ENCODE peak calls at places on chromosomes 11 and 22, in six cellular contexts. One of them, this sample, is unnamed.

GRCh38 chr22:38738475-38739070 is 17.2 kb downstream of the SUN2 start:
- DNase-seq in neural crest cell: no peak
- DNase-seq in Panc1: no peak
- DNase-seq in stimulated activated CD4-positive, alpha-beta T cell treated with anti-CD3 and anti-CD28 coated beads, Interleukin-1b, Interleukin-23, amount 100 ng/mL, for 1 hour: no peak
- DNase-seq in IMR-90: no peak
- DNase-seq in mucosa of gallbladder: no peak
- DNase-seq in this sample: no peak

GRCh38 chr11:99640671-99641070 is 619.9 kb downstream of the CNTN5 start:
- DNase-seq in stimulated activated CD4-positive, alpha-beta T cell treated with anti-CD3 and anti-CD28 coated beads, Interleukin-1b, Interleukin-23, amount 100 ng/mL, for 1 hour: no peak
- DNase-seq in mucosa of gallbladder: no peak
- DNase-seq in neural crest cell: no peak
- DNase-seq in IMR-90: no peak
- DNase-seq in Panc1: no peak
- DNase-seq in this sample: no peak

GRCh38 chr11:45184640-45185039 is 38.2 kb downstream of the PRDM11 start:
- DNase-seq in neural crest cell: no peak
- DNase-seq in mucosa of gallbladder: no peak
- DNase-seq in stimulated activated CD4-positive, alpha-beta T cell treated with anti-CD3 and anti-CD28 coated beads, Interleukin-1b, Interleukin-23, amount 100 ng/mL, for 1 hour: no peak
- DNase-seq in IMR-90: no peak
- DNase-seq in Panc1: no peak
- DNase-seq in this sample: no peak

GRCh38 chr11:128709402-128709801 is 15.5 kb downstream of the FLI1 start:
- DNase-seq in Panc1: no peak
- DNase-seq in IMR-90: peak; percentile 98
- DNase-seq in mucosa of gallbladder: no peak
- DNase-seq in neural crest cell: no peak
- DNase-seq in stimulated activated CD4-positive, alpha-beta T cell treated with anti-CD3 and anti-CD28 coated beads, Interleukin-1b, Interleukin-23, amount 100 ng/mL, for 1 hour: no peak
- DNase-seq in this sample: no peak

GRCh38 chr22:44402196-44403111 is 89.7 kb upstream of the SHISAL1 start:
- DNase-seq in mucosa of gallbladder: no peak
- DNase-seq in neural crest cell: no peak
- DNase-seq in IMR-90: no peak
- DNase-seq in Panc1: no peak
- DNase-seq in stimulated activated CD4-positive, alpha-beta T cell treated with anti-CD3 and anti-CD28 coated beads, Interleukin-1b, Interleukin-23, amount 100 ng/mL, for 1 hour: no peak
- DNase-seq in this sample: no peak

GRCh38 chr22:17981497-17981896 is 42.9 kb downstream of the MICAL3 start:
- DNase-seq in IMR-90: no peak
- DNase-seq in Panc1: no peak
- DNase-seq in neural crest cell: no peak
- DNase-seq in mucosa of gallbladder: no peak
- DNase-seq in stimulated activated CD4-positive, alpha-beta T cell treated with anti-CD3 and anti-CD28 coated beads, Interleukin-1b, Interleukin-23, amount 100 ng/mL, for 1 hour: no peak
- DNase-seq in this sample: no peak

GRCh38 chr22:46934172-46934745 is 171.8 kb downstream of the TBC1D22A start:
- DNase-seq in neural crest cell: no peak
- DNase-seq in IMR-90: no peak
- DNase-seq in Panc1: no peak
- DNase-seq in stimulated activated CD4-positive, alpha-beta T cell treated with anti-CD3 and anti-CD28 coated beads, Interleukin-1b, Interleukin-23, amount 100 ng/mL, for 1 hour: no peak
- DNase-seq in mucosa of gallbladder: no peak
- DNase-seq in this sample: no peak

GRCh38 chr22:20977516-20978170 is 4.5 kb upstream of the LZTR1 start:
- DNase-seq in IMR-90: no peak
- DNase-seq in mucosa of gallbladder: no peak
- DNase-seq in stimulated activated CD4-positive, alpha-beta T cell treated with anti-CD3 and anti-CD28 coated beads, Interleukin-1b, Interleukin-23, amount 100 ng/mL, for 1 hour: no peak
- DNase-seq in neural crest cell: no peak
- DNase-seq in Panc1: no peak
- DNase-seq in this sample: no peak

GRCh38 chr11:67463680-67464410 is 5.2 kb downstream of the TMEM134 start:
- DNase-seq in Panc1: no peak
- DNase-seq in neural crest cell: no peak
- DNase-seq in stimulated activated CD4-positive, alpha-beta T cell treated with anti-CD3 and anti-CD28 coated beads, Interleukin-1b, Interleukin-23, amount 100 ng/mL, for 1 hour: no peak
- DNase-seq in mucosa of gallbladder: peak; percentile 80
- DNase-seq in IMR-90: no peak
- DNase-seq in this sample: peak; percentile 89

GRCh38 chr11:74672956-74673895 is 58.0 kb downstream of the CHRDL2 start:
- DNase-seq in mucosa of gallbladder: peak; percentile 57
- DNase-seq in stimulated activated CD4-positive, alpha-beta T cell treated with anti-CD3 and anti-CD28 coated beads, Interleukin-1b, Interleukin-23, amount 100 ng/mL, for 1 hour: no peak
- DNase-seq in Panc1: no peak
- DNase-seq in neural crest cell: no peak
- DNase-seq in IMR-90: peak; percentile 100
- DNase-seq in this sample: no peak

GRCh38 chr22:41555325-41555724 is 5.5 kb upstream of the CSDC2 start:
- DNase-seq in neural crest cell: no peak
- DNase-seq in IMR-90: no peak
- DNase-seq in Panc1: no peak
- DNase-seq in stimulated activated CD4-positive, alpha-beta T cell treated with anti-CD3 and anti-CD28 coated beads, Interleukin-1b, Interleukin-23, amount 100 ng/mL, for 1 hour: no peak
- DNase-seq in mucosa of gallbladder: no peak
- DNase-seq in this sample: no peak

GRCh38 chr11:33179431-33179830 is 18.2 kb upstream of the CSTF3 start:
- DNase-seq in Panc1: no peak
- DNase-seq in neural crest cell: no peak
- DNase-seq in mucosa of gallbladder: no peak
- DNase-seq in IMR-90: no peak
- DNase-seq in stimulated activated CD4-positive, alpha-beta T cell treated with anti-CD3 and anti-CD28 coated beads, Interleukin-1b, Interleukin-23, amount 100 ng/mL, for 1 hour: no peak
- DNase-seq in this sample: no peak

GRCh38 chr22:18997925-18998315 is 61.8 kb upstream of the PRODH start:
- DNase-seq in neural crest cell: no peak
- DNase-seq in stimulated activated CD4-positive, alpha-beta T cell treated with anti-CD3 and anti-CD28 coated beads, Interleukin-1b, Interleukin-23, amount 100 ng/mL, for 1 hour: no peak
- DNase-seq in Panc1: no peak
- DNase-seq in IMR-90: no peak
- DNase-seq in mucosa of gallbladder: no peak
- DNase-seq in this sample: no peak

GRCh38 chr22:21981874-21982273 is 713 bp downstream of the TOP3B start:
- DNase-seq in mucosa of gallbladder: no peak
- DNase-seq in Panc1: no peak
- DNase-seq in neural crest cell: no peak
- DNase-seq in stimulated activated CD4-positive, alpha-beta T cell treated with anti-CD3 and anti-CD28 coated beads, Interleukin-1b, Interleukin-23, amount 100 ng/mL, for 1 hour: no peak
- DNase-seq in IMR-90: no peak
- DNase-seq in this sample: no peak

GRCh38 chr11:13525257-13525656 is 29.5 kb upstream of the PTH start:
- DNase-seq in Panc1: no peak
- DNase-seq in IMR-90: no peak
- DNase-seq in stimulated activated CD4-positive, alpha-beta T cell treated with anti-CD3 and anti-CD28 coated beads, Interleukin-1b, Interleukin-23, amount 100 ng/mL, for 1 hour: no peak
- DNase-seq in mucosa of gallbladder: no peak
- DNase-seq in neural crest cell: no peak
- DNase-seq in this sample: no peak

GRCh38 chr11:116686891-116687290 is 85.9 kb downstream of the BUD13 start:
- DNase-seq in Panc1: no peak
- DNase-seq in IMR-90: no peak
- DNase-seq in neural crest cell: no peak
- DNase-seq in mucosa of gallbladder: no peak
- DNase-seq in stimulated activated CD4-positive, alpha-beta T cell treated with anti-CD3 and anti-CD28 coated beads, Interleukin-1b, Interleukin-23, amount 100 ng/mL, for 1 hour: no peak
- DNase-seq in this sample: no peak

GRCh38 chr22:29854432-29854831 is 16.4 kb upstream of the ASCC2 start:
- DNase-seq in neural crest cell: no peak
- DNase-seq in stimulated activated CD4-positive, alpha-beta T cell treated with anti-CD3 and anti-CD28 coated beads, Interleukin-1b, Interleukin-23, amount 100 ng/mL, for 1 hour: no peak
- DNase-seq in Panc1: no peak
- DNase-seq in IMR-90: no peak
- DNase-seq in mucosa of gallbladder: no peak
- DNase-seq in this sample: no peak

GRCh38 chr22:44311855-44312170 is 938 bp downstream of the SHISAL1 start:
- DNase-seq in IMR-90: peak; percentile 73
- DNase-seq in neural crest cell: no peak
- DNase-seq in Panc1: no peak
- DNase-seq in stimulated activated CD4-positive, alpha-beta T cell treated with anti-CD3 and anti-CD28 coated beads, Interleukin-1b, Interleukin-23, amount 100 ng/mL, for 1 hour: no peak
- DNase-seq in mucosa of gallbladder: no peak
- DNase-seq in this sample: no peak

GRCh38 chr22:43293259-43293658 is 49.9 kb downstream of the SCUBE1 start:
- DNase-seq in Panc1: no peak
- DNase-seq in mucosa of gallbladder: peak; percentile 38
- DNase-seq in IMR-90: no peak
- DNase-seq in neural crest cell: no peak
- DNase-seq in stimulated activated CD4-positive, alpha-beta T cell treated with anti-CD3 and anti-CD28 coated beads, Interleukin-1b, Interleukin-23, amount 100 ng/mL, for 1 hour: no peak
- DNase-seq in this sample: no peak

GRCh38 chr11:122100222-122101080 is 15.6 kb downstream of the BLID start:
- DNase-seq in mucosa of gallbladder: peak; percentile 28
- DNase-seq in IMR-90: peak; percentile 68
- DNase-seq in neural crest cell: peak; percentile 22
- DNase-seq in Panc1: no peak
- DNase-seq in stimulated activated CD4-positive, alpha-beta T cell treated with anti-CD3 and anti-CD28 coated beads, Interleukin-1b, Interleukin-23, amount 100 ng/mL, for 1 hour: no peak
- DNase-seq in this sample: no peak

GRCh38 chr22:46067159-46068111 is 82.9 kb upstream of the PPARA start:
- DNase-seq in IMR-90: no peak
- DNase-seq in mucosa of gallbladder: no peak
- DNase-seq in stimulated activated CD4-positive, alpha-beta T cell treated with anti-CD3 and anti-CD28 coated beads, Interleukin-1b, Interleukin-23, amount 100 ng/mL, for 1 hour: no peak
- DNase-seq in neural crest cell: no peak
- DNase-seq in Panc1: no peak
- DNase-seq in this sample: no peak

GRCh38 chr22:23823331-23823791 is 15.4 kb downstream of the DERL3 start:
- DNase-seq in IMR-90: no peak
- DNase-seq in Panc1: no peak
- DNase-seq in neural crest cell: no peak
- DNase-seq in mucosa of gallbladder: no peak
- DNase-seq in stimulated activated CD4-positive, alpha-beta T cell treated with anti-CD3 and anti-CD28 coated beads, Interleukin-1b, Interleukin-23, amount 100 ng/mL, for 1 hour: no peak
- DNase-seq in this sample: no peak

GRCh38 chr11:69364901-69365300 is 70.9 kb downstream of the MYEOV start:
- DNase-seq in mucosa of gallbladder: no peak
- DNase-seq in neural crest cell: no peak
- DNase-seq in stimulated activated CD4-positive, alpha-beta T cell treated with anti-CD3 and anti-CD28 coated beads, Interleukin-1b, Interleukin-23, amount 100 ng/mL, for 1 hour: no peak
- DNase-seq in Panc1: no peak
- DNase-seq in IMR-90: peak; percentile 82
- DNase-seq in this sample: no peak

GRCh38 chr11:62560566-62561103 is 13.1 kb downstream of the EEF1G start:
- DNase-seq in Panc1: peak; percentile 95
- DNase-seq in IMR-90: peak; percentile 98
- DNase-seq in stimulated activated CD4-positive, alpha-beta T cell treated with anti-CD3 and anti-CD28 coated beads, Interleukin-1b, Interleukin-23, amount 100 ng/mL, for 1 hour: no peak
- DNase-seq in neural crest cell: peak; percentile 48
- DNase-seq in mucosa of gallbladder: peak; percentile 93
- DNase-seq in this sample: peak; percentile 89

GRCh38 chr11:77669848-77670511 is 32.4 kb upstream of the CLNS1A start:
- DNase-seq in neural crest cell: no peak
- DNase-seq in stimulated activated CD4-positive, alpha-beta T cell treated with anti-CD3 and anti-CD28 coated beads, Interleukin-1b, Interleukin-23, amount 100 ng/mL, for 1 hour: no peak
- DNase-seq in IMR-90: peak; percentile 68
- DNase-seq in Panc1: no peak
- DNase-seq in mucosa of gallbladder: no peak
- DNase-seq in this sample: no peak

GRCh38 chr11:13140028-13140870 is 131.1 kb downstream of the RASSF10 start:
- DNase-seq in stimulated activated CD4-positive, alpha-beta T cell treated with anti-CD3 and anti-CD28 coated beads, Interleukin-1b, Interleukin-23, amount 100 ng/mL, for 1 hour: no peak
- DNase-seq in IMR-90: peak; percentile 26
- DNase-seq in neural crest cell: no peak
- DNase-seq in Panc1: no peak
- DNase-seq in mucosa of gallbladder: peak; percentile 87
- DNase-seq in this sample: peak; percentile 90

GRCh38 chr22:37329239-37330140 is 47.2 kb downstream of the CYTH4 start:
- DNase-seq in IMR-90: peak; percentile 31
- DNase-seq in stimulated activated CD4-positive, alpha-beta T cell treated with anti-CD3 and anti-CD28 coated beads, Interleukin-1b, Interleukin-23, amount 100 ng/mL, for 1 hour: no peak
- DNase-seq in mucosa of gallbladder: no peak
- DNase-seq in neural crest cell: no peak
- DNase-seq in Panc1: no peak
- DNase-seq in this sample: no peak

GRCh38 chr11:126115253-126115540 is 52.5 kb upstream of the CDON start:
- DNase-seq in IMR-90: no peak
- DNase-seq in neural crest cell: no peak
- DNase-seq in Panc1: no peak
- DNase-seq in stimulated activated CD4-positive, alpha-beta T cell treated with anti-CD3 and anti-CD28 coated beads, Interleukin-1b, Interleukin-23, amount 100 ng/mL, for 1 hour: no peak
- DNase-seq in mucosa of gallbladder: no peak
- DNase-seq in this sample: no peak

GRCh38 chr22:46192210-46192993 is 42.1 kb downstream of the PPARA start:
- DNase-seq in stimulated activated CD4-positive, alpha-beta T cell treated with anti-CD3 and anti-CD28 coated beads, Interleukin-1b, Interleukin-23, amount 100 ng/mL, for 1 hour: no peak
- DNase-seq in Panc1: no peak
- DNase-seq in neural crest cell: no peak
- DNase-seq in IMR-90: no peak
- DNase-seq in mucosa of gallbladder: no peak
- DNase-seq in this sample: no peak

GRCh38 chr11:64003807-64004589 is 17.8 kb downstream of the OTUB1 start:
- DNase-seq in neural crest cell: no peak
- DNase-seq in mucosa of gallbladder: no peak
- DNase-seq in stimulated activated CD4-positive, alpha-beta T cell treated with anti-CD3 and anti-CD28 coated beads, Interleukin-1b, Interleukin-23, amount 100 ng/mL, for 1 hour: no peak
- DNase-seq in Panc1: no peak
- DNase-seq in IMR-90: no peak
- DNase-seq in this sample: no peak

GRCh38 chr11:20154381-20154780 is 5.9 kb downstream of the DBX1 start:
- DNase-seq in IMR-90: no peak
- DNase-seq in stimulated activated CD4-positive, alpha-beta T cell treated with anti-CD3 and anti-CD28 coated beads, Interleukin-1b, Interleukin-23, amount 100 ng/mL, for 1 hour: no peak
- DNase-seq in Panc1: no peak
- DNase-seq in neural crest cell: no peak
- DNase-seq in mucosa of gallbladder: no peak
- DNase-seq in this sample: no peak

GRCh38 chr22:50705219-50705691 is 32.6 kb downstream of the SHANK3 start:
- DNase-seq in neural crest cell: peak; percentile 89
- DNase-seq in Panc1: no peak
- DNase-seq in mucosa of gallbladder: peak; percentile 48
- DNase-seq in stimulated activated CD4-positive, alpha-beta T cell treated with anti-CD3 and anti-CD28 coated beads, Interleukin-1b, Interleukin-23, amount 100 ng/mL, for 1 hour: no peak
- DNase-seq in IMR-90: peak; percentile 70
- DNase-seq in this sample: no peak

GRCh38 chr11:102625163-102625562 is at the start of gene MMP20:
- DNase-seq in stimulated activated CD4-positive, alpha-beta T cell treated with anti-CD3 and anti-CD28 coated beads, Interleukin-1b, Interleukin-23, amount 100 ng/mL, for 1 hour: no peak
- DNase-seq in neural crest cell: no peak
- DNase-seq in Panc1: no peak
- DNase-seq in IMR-90: no peak
- DNase-seq in mucosa of gallbladder: no peak
- DNase-seq in this sample: no peak

GRCh38 chr11:12690663-12691062 is 16.4 kb downstream of the TEAD1 start:
- DNase-seq in mucosa of gallbladder: no peak
- DNase-seq in IMR-90: no peak
- DNase-seq in Panc1: no peak
- DNase-seq in stimulated activated CD4-positive, alpha-beta T cell treated with anti-CD3 and anti-CD28 coated beads, Interleukin-1b, Interleukin-23, amount 100 ng/mL, for 1 hour: no peak
- DNase-seq in neural crest cell: no peak
- DNase-seq in this sample: no peak

GRCh38 chr11:135033545-135033944 is 621.5 kb upstream of the B3GAT1 start:
- DNase-seq in Panc1: no peak
- DNase-seq in stimulated activated CD4-positive, alpha-beta T cell treated with anti-CD3 and anti-CD28 coated beads, Interleukin-1b, Interleukin-23, amount 100 ng/mL, for 1 hour: no peak
- DNase-seq in mucosa of gallbladder: no peak
- DNase-seq in IMR-90: no peak
- DNase-seq in neural crest cell: peak; percentile 29
- DNase-seq in this sample: no peak

GRCh38 chr11:1226981-1227550 is 4.2 kb downstream of the MUC5B start:
- DNase-seq in mucosa of gallbladder: no peak
- DNase-seq in IMR-90: peak; percentile 4
- DNase-seq in Panc1: no peak
- DNase-seq in stimulated activated CD4-positive, alpha-beta T cell treated with anti-CD3 and anti-CD28 coated beads, Interleukin-1b, Interleukin-23, amount 100 ng/mL, for 1 hour: no peak
- DNase-seq in neural crest cell: no peak
- DNase-seq in this sample: no peak

GRCh38 chr22:24157783-24158170 is 23.5 kb upstream of the SUSD2 start:
- DNase-seq in neural crest cell: no peak
- DNase-seq in IMR-90: no peak
- DNase-seq in Panc1: no peak
- DNase-seq in stimulated activated CD4-positive, alpha-beta T cell treated with anti-CD3 and anti-CD28 coated beads, Interleukin-1b, Interleukin-23, amount 100 ng/mL, for 1 hour: no peak
- DNase-seq in mucosa of gallbladder: no peak
- DNase-seq in this sample: no peak

GRCh38 chr11:70696076-70696475 is 297.7 kb downstream of the CTTN start:
- DNase-seq in IMR-90: no peak
- DNase-seq in mucosa of gallbladder: no peak
- DNase-seq in stimulated activated CD4-positive, alpha-beta T cell treated with anti-CD3 and anti-CD28 coated beads, Interleukin-1b, Interleukin-23, amount 100 ng/mL, for 1 hour: no peak
- DNase-seq in neural crest cell: no peak
- DNase-seq in Panc1: no peak
- DNase-seq in this sample: no peak

GRCh38 chr11:35404397-35404775 is 15.0 kb downstream of the SLC1A2 start:
- DNase-seq in Panc1: no peak
- DNase-seq in mucosa of gallbladder: peak; percentile 38
- DNase-seq in neural crest cell: peak; percentile 48
- DNase-seq in stimulated activated CD4-positive, alpha-beta T cell treated with anti-CD3 and anti-CD28 coated beads, Interleukin-1b, Interleukin-23, amount 100 ng/mL, for 1 hour: no peak
- DNase-seq in IMR-90: peak; percentile 38
- DNase-seq in this sample: no peak

GRCh38 chr22:44037519-44038370 is 13.6 kb downstream of the PARVB start:
- DNase-seq in neural crest cell: no peak
- DNase-seq in IMR-90: peak; percentile 97
- DNase-seq in Panc1: peak; percentile 84
- DNase-seq in mucosa of gallbladder: no peak
- DNase-seq in stimulated activated CD4-positive, alpha-beta T cell treated with anti-CD3 and anti-CD28 coated beads, Interleukin-1b, Interleukin-23, amount 100 ng/mL, for 1 hour: no peak
- DNase-seq in this sample: peak; percentile 60

This sample was measured in LoVo.